ENCODE peak calls at places on chromosome 21, in nine cellular contexts. J is effector CD8-positive, alpha-beta T cell; Q is stomach; U is AG04450; O is body of pancreas; C is stimulated activated CD4-positive, alpha-beta T cell treated with anti-CD3 and anti-CD28 coated beads, Interleukin-12 subunit alpha, Interleukin-12 subunit beta, amount 100 ng/mL, for 24 hours; Z is CD8-positive, alpha-beta T cell; L is nephron progenitor cell; T is left cardiac atrium. A is an unnamed sample.

GRCh38 chr21:42294273-42294880 is 20.8 kb downstream of the TFF3 start:
- DNase-seq in J (no peak), Q (no peak), U (no peak), O (no peak), C (no peak), Z (no peak), L (no peak), T (no peak), A (no peak)

GRCh38 chr21:33755354-33755753 is 113.1 kb downstream of the ITSN1 start:
- DNase-seq in J (no peak), Q (no peak), U (no peak), O (no peak), C (no peak), Z (no peak), L (no peak), T (no peak), A (no peak)

GRCh38 chr21:25956993-25957714 is 213.4 kb downstream of the APP start:
- DNase-seq in J (no peak), Q (no peak), U (peak; percentile 30), O (no peak), C (no peak), Z (no peak), L (no peak), T (no peak), A (no peak)

GRCh38 chr21:44897326-44898010 is 23.2 kb downstream of the ITGB2 start:
- DNase-seq in J (no peak), Q (peak; percentile 43), U (no peak), O (no peak), C (no peak), Z (no peak), L (peak; percentile 51), T (no peak), A (no peak)

GRCh38 chr21:36436829-36437744 is 42.8 kb downstream of the CLDN14 start:
- DNase-seq in J (no peak), Q (no peak), U (no peak), O (no peak), C (no peak), Z (no peak), L (no peak), T (no peak), A (no peak)

GRCh38 chr21:36535618-36536241 is 55.8 kb upstream of the CLDN14 start:
- DNase-seq in J (no peak), Q (no peak), U (no peak), O (no peak), C (no peak), Z (no peak), L (no peak), T (no peak), A (no peak)

GRCh38 chr21:33229776-33230517 is at the start of gene IFNAR2:
- DNase-seq in J (peak; percentile 62), Q (peak; percentile 80), U (no peak), O (peak; percentile 72), C (peak; percentile 65), Z (peak; percentile 66), L (peak; percentile 88), T (peak; percentile 82), A (peak; percentile 55)

GRCh38 chr21:15826147-15826780 is 96.5 kb downstream of the USP25 start:
- DNase-seq in J (no peak), Q (no peak), U (no peak), O (peak; percentile 55), C (no peak), Z (no peak), L (peak; percentile 5), T (no peak), A (no peak)

GRCh38 chr21:19607983-19608668 is 1204.5 kb upstream of the TMPRSS15 start:
- DNase-seq in J (no peak), Q (no peak), U (no peak), O (peak; percentile 61), C (no peak), Z (no peak), L (no peak), T (no peak), A (no peak)